ENCODE peak calls at places on chromosomes 6 and 20, in eight cellular contexts. Z is neural progenitor cell, Y is SK-N-SH, I is PC-3, Q is MM.1S, G is GM23338, V is GM23248, S is HCT116. X is an unnamed sample. For H3K27me3, the result is how much of the 10 kb centered on the place peaks cover.

GRCh38 chr20:16419138-16419715 is 154.0 kb downstream of the KIF16B start:
- DNase-seq in V (no peak), Q (no peak), Y (no peak), S (no peak), G (no peak), Z (no peak), I (peak), X (no peak)

GRCh38 chr20:38889792-38890496 is 36.3 kb upstream of the FAM83D start:
- DNase-seq in Y (peak), G (no peak), V (no peak), S (no peak), I (no peak), Q (no peak), Z (no peak), X (no peak)

GRCh38 chr6:94751641-94752329 is 825.5 kb upstream of the MANEA start:
- DNase-seq in S (no peak), G (no peak), Q (peak), V (no peak), I (no peak), Z (no peak), Y (no peak), X (no peak)

GRCh38 chr6:131963063-131963462 is 11.9 kb upstream of the CCN2 start:
- DNase-seq in Q (no peak), Y (no peak), I (no peak), S (no peak), Z (no peak), V (no peak), G (no peak), X (no peak)

GRCh38 chr6:28809947-28810654 is 113.7 kb downstream of the TRIM27 start:
- DNase-seq in V (peak), Z (peak), Y (no peak), S (no peak), I (no peak), Q (no peak), G (peak), X (no peak)

GRCh38 chr20:48584391-48585249 is 243.2 kb downstream of the PREX1 start:
- DNase-seq in Z (no peak), V (no peak), S (no peak), Y (no peak), Q (no peak), I (no peak), G (no peak), X (peak)

GRCh38 chr20:8389381-8390368 is 257.6 kb downstream of the PLCB1 start:
- DNase-seq in Y (peak), V (peak), I (peak), S (peak), G (peak), Q (peak), Z (peak), X (peak)

GRCh38 chr6:42407379-42407778 is 44.3 kb downstream of the TRERF1 start:
- DNase-seq in S (no peak), Z (no peak), Q (no peak), I (peak), G (no peak), Y (no peak), V (peak), X (no peak)

GRCh38 chr20:60210779-60211617 is 252.8 kb downstream of the CDH26 start:
- DNase-seq in I (peak), Y (peak), G (peak), Z (peak), V (peak), S (peak), Q (peak), X (peak)

GRCh38 chr20:59515013-59515905 is 89.1 kb upstream of the PHACTR3 start:
- DNase-seq in Z (peak), I (peak), V (peak), Y (peak), Q (no peak), S (peak), G (peak), X (peak)

GRCh38 chr6:132218063-132218696 is 183.1 kb downstream of the MOXD1 start:
- DNase-seq in Z (no peak), I (peak), S (peak), G (peak), Y (peak), Q (peak), V (peak), X (peak)

GRCh38 chr6:35310265-35310831 is 12.7 kb downstream of the DEF6 start:
- DNase-seq in Q (no peak), V (no peak), G (no peak), S (no peak), Y (no peak), I (no peak), Z (no peak), X (no peak)

GRCh38 chr6:70376628-70377027 is 36.7 kb upstream of the FAM135A start:
- DNase-seq in G (no peak), V (no peak), Q (no peak), Z (no peak), Y (no peak), I (no peak), S (no peak), X (no peak)

GRCh38 chr20:46034039-46034438 is 5.0 kb downstream of the SLC12A5 start:
- DNase-seq in S (no peak), V (no peak), Y (no peak), Q (no peak), I (no peak), G (no peak), Z (no peak), X (no peak)

GRCh38 chr6:113684382-113684901 is 172.7 kb upstream of the MARCKS start:
- DNase-seq in S (no peak), Q (no peak), Z (no peak), G (no peak), Y (no peak), I (peak), V (peak), X (no peak)

GRCh38 chr20:51220293-51220706 is 197.4 kb upstream of the KCNG1 start:
- DNase-seq in Z (peak), G (peak), Q (no peak), Y (peak), S (no peak), I (peak), V (peak), X (peak)

DNA sequence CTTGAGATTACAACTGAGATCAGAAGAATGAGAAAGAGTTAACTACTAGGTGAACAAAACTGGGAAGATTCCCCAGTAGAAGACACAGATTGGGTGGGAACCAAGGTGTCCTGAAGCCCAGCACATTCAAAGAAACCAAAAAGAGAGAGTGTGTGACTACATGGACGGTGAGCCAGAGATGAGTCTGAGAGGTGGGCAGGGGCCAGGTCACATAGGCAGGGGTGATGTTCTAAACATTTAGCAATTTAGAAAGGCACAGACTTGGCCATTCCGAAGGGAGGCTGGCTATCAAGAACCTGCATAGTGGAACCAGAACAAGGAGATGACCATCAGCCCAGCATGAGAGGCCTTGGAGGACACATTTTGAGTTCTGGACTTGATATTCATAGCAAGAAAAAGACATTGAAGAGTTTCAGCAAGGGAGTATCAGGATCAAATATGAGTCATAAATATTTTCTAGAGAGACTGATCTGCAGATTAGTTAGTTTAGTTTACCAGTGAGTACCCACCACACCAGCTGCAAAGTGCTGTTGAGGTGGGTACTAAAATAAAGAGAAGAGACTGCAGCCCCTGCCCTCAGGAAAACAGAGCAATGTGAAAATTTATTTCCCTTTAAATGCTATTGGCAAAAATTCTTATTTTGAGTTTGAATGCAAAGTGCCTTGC is 340.5 kb upstream of the PRDM1 start:
- DNase-seq in Y (no peak), Q (no peak), V (no peak), S (no peak), Z (no peak), I (no peak), G (no peak), X (no peak)
- H2AFZ ChIP-seq in Y (no peak), Q (no peak), V (no peak), S (no peak), Z (no peak), I (no peak), G (peak), X (no peak)

GRCh38 chr20:1720845-1721475 is 63.4 kb upstream of the SIRPG start:
- DNase-seq in S (no peak), Y (no peak), I (peak), G (no peak), V (no peak), Z (no peak), Q (no peak), X (no peak)

GRCh38 chr20:1721687-1722512 is 64.3 kb upstream of the SIRPG start:
- DNase-seq in Z (no peak), S (no peak), Y (no peak), Q (peak), V (no peak), I (peak), G (peak), X (no peak)

GRCh38 chr20:1722513-1723050 is 65.0 kb upstream of the SIRPG start:
- DNase-seq in Y (no peak), S (no peak), Z (no peak), Q (no peak), V (no peak), I (no peak), G (peak), X (no peak)

GRCh38 chr20:1718604-1719384 is 61.2 kb upstream of the SIRPG start:
- DNase-seq in V (peak), Y (no peak), Z (no peak), S (peak), I (peak), Q (no peak), G (no peak), X (no peak)

GRCh38 chr20:1720226-1720625 is 62.6 kb upstream of the SIRPG start:
- DNase-seq in S (no peak), G (no peak), Q (no peak), I (peak), Z (no peak), V (no peak), Y (no peak), X (no peak)
- H3K27me3 ChIP-seq in S (under half), G (half or more), Q (under half), I (under half), Z (half or more), V (under half), Y (under half), X (under half)

GRCh38 chr6:150133686-150134085 is 9.2 kb upstream of the PPP1R14C start:
- DNase-seq in S (no peak), I (no peak), G (no peak), Q (no peak), Y (no peak), Z (no peak), V (no peak), X (no peak)

GRCh38 chr6:150129616-150130505 is 13.0 kb upstream of the PPP1R14C start:
- DNase-seq in Y (no peak), G (no peak), Z (no peak), S (no peak), Q (no peak), V (no peak), I (no peak), X (no peak)

GRCh38 chr6:150138638-150139037 is 4.2 kb upstream of the PPP1R14C start:
- DNase-seq in Z (no peak), Q (no peak), V (no peak), S (no peak), I (no peak), G (peak), Y (no peak), X (no peak)

GRCh38 chr6:150139533-150139932 is 3.3 kb upstream of the PPP1R14C start:
- DNase-seq in Y (no peak), Z (no peak), Q (no peak), G (no peak), S (no peak), V (no peak), I (peak), X (no peak)

GRCh38 chr6:150134280-150134920 is 8.4 kb upstream of the PPP1R14C start:
- DNase-seq in V (no peak), S (no peak), Z (no peak), G (no peak), Q (no peak), Y (no peak), I (no peak), X (no peak)
- TF ChIP-seq EZH2phosphoT487 in V (no peak), S (no peak), Z (no peak), G (no peak), Q (no peak), Y (no peak), I (no peak), X (no peak)

DNA sequence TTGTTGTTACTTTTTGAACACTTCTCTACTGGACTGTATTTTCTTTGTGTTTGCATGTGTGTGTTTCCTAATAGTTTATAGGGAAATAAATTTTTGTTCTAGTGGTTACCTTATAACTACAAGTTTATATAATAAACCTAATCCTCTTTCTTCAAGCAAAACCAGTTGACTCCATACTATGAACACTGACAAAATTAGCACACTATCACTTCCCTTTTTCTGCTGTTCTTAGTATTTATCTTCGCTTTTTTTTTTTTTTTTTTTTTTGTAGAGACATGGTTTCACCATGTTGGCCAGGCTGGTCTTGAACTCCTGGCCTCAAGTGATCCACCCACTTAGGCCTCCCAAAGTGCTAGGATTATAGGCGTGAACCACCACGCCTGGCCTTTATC is 25.0 kb upstream of the C6orf62 start:
- DNase-seq in S (no peak), G (no peak), I (no peak), Z (no peak), Q (no peak), V (no peak), Y (no peak), X (no peak)
- H2AFZ ChIP-seq in S (peak), G (no peak), I (peak), Z (no peak), Q (peak), V (peak), Y (peak), X (no peak)